ENCODE peak calls at places on chromosome 19, in seven cellular contexts. One of them, this sample, is unnamed.

GRCh38 chr19:45884682-45885555 is 1.0 kb downstream of the IRF2BP1 start:
- DNase-seq in skeletal muscle cell: no peak
- DNase-seq in NCI-H1092 treated with DMSO at 0.1 percent for 48 hours: peak
- DNase-seq in GM23338: peak
- DNase-seq in NCI-H2171: peak
- DNase-seq in pons: no peak
- DNase-seq in stimulated activated CD8-positive, alpha-beta memory T cell treated with anti-CD3 and anti-CD28 coated beads, Interleukin-15, amount 100 ng/mL, for 4 hours: no peak
- DNase-seq in this sample: no peak

GRCh38 chr19:19105365-19106060 is 32.8 kb downstream of the TMEM161A start:
- DNase-seq in GM23338: peak
- DNase-seq in pons: no peak
- DNase-seq in NCI-H1092 treated with DMSO at 0.1 percent for 48 hours: no peak
- DNase-seq in NCI-H2171: peak
- DNase-seq in skeletal muscle cell: no peak
- DNase-seq in stimulated activated CD8-positive, alpha-beta memory T cell treated with anti-CD3 and anti-CD28 coated beads, Interleukin-15, amount 100 ng/mL, for 4 hours: no peak
- DNase-seq in this sample: no peak

GRCh38 chr19:34254552-34255432 is at the start of gene GARRE1:
- DNase-seq in NCI-H2171: peak
- DNase-seq in pons: no peak
- DNase-seq in skeletal muscle cell: no peak
- DNase-seq in GM23338: peak
- DNase-seq in stimulated activated CD8-positive, alpha-beta memory T cell treated with anti-CD3 and anti-CD28 coated beads, Interleukin-15, amount 100 ng/mL, for 4 hours: peak
- DNase-seq in NCI-H1092 treated with DMSO at 0.1 percent for 48 hours: peak
- DNase-seq in this sample: peak

GRCh38 chr19:1177322-1178114 is 3.5 kb upstream of the SBNO2 start:
- DNase-seq in stimulated activated CD8-positive, alpha-beta memory T cell treated with anti-CD3 and anti-CD28 coated beads, Interleukin-15, amount 100 ng/mL, for 4 hours: no peak
- DNase-seq in skeletal muscle cell: peak
- DNase-seq in GM23338: no peak
- DNase-seq in pons: no peak
- DNase-seq in NCI-H2171: no peak
- DNase-seq in NCI-H1092 treated with DMSO at 0.1 percent for 48 hours: no peak
- DNase-seq in this sample: peak

GRCh38 chr19:20423381-20424207 is 142.0 kb downstream of the ZNF737 start:
- DNase-seq in pons: peak
- DNase-seq in GM23338: peak
- DNase-seq in stimulated activated CD8-positive, alpha-beta memory T cell treated with anti-CD3 and anti-CD28 coated beads, Interleukin-15, amount 100 ng/mL, for 4 hours: no peak
- DNase-seq in skeletal muscle cell: no peak
- DNase-seq in NCI-H2171: no peak
- DNase-seq in NCI-H1092 treated with DMSO at 0.1 percent for 48 hours: peak
- DNase-seq in this sample: no peak

GRCh38 chr19:45637890-45638667 is 1.1 kb downstream of the EML2 start:
- DNase-seq in skeletal muscle cell: no peak
- DNase-seq in NCI-H2171: no peak
- DNase-seq in stimulated activated CD8-positive, alpha-beta memory T cell treated with anti-CD3 and anti-CD28 coated beads, Interleukin-15, amount 100 ng/mL, for 4 hours: no peak
- DNase-seq in NCI-H1092 treated with DMSO at 0.1 percent for 48 hours: no peak
- DNase-seq in GM23338: peak
- DNase-seq in pons: no peak
- DNase-seq in this sample: no peak

GRCh38 chr19:47267350-47267759 is 7.3 kb upstream of the INAFM1 start:
- DNase-seq in skeletal muscle cell: no peak
- DNase-seq in GM23338: no peak
- DNase-seq in stimulated activated CD8-positive, alpha-beta memory T cell treated with anti-CD3 and anti-CD28 coated beads, Interleukin-15, amount 100 ng/mL, for 4 hours: no peak
- DNase-seq in pons: peak
- DNase-seq in NCI-H1092 treated with DMSO at 0.1 percent for 48 hours: no peak
- DNase-seq in NCI-H2171: no peak
- DNase-seq in this sample: no peak

GRCh38 chr19:13100031-13100588 is 2.5 kb downstream of the LYL1 start:
- DNase-seq in GM23338: no peak
- DNase-seq in NCI-H2171: no peak
- DNase-seq in NCI-H1092 treated with DMSO at 0.1 percent for 48 hours: no peak
- DNase-seq in stimulated activated CD8-positive, alpha-beta memory T cell treated with anti-CD3 and anti-CD28 coated beads, Interleukin-15, amount 100 ng/mL, for 4 hours: no peak
- DNase-seq in skeletal muscle cell: no peak
- DNase-seq in pons: no peak
- DNase-seq in this sample: peak